ENCODE peak calls at places on chromosomes 16 and 17, in eight cellular contexts. Z is adrenal gland, R is neural progenitor cell, S is uterus, U is bronchial epithelial cell, K is adipocyte, I is fibroblast of lung, N is small intestine. E is an unnamed sample.
A peak's percentile ranks its signal among the peaks of the same experiment; 100 is the strongest.

GRCh38 chr17:38333635-38334295 is 10.0 kb downstream of the GPR179 start:
- DNase-seq in N (no peak), R (peak; percentile 83), I (no peak), U (no peak), K (peak; percentile 52), Z (no peak), S (no peak), E (no peak)

GRCh38 chr17:8892338-8892690 is 24.8 kb upstream of the PIK3R6 start:
- DNase-seq in R (no peak), N (no peak), I (no peak), K (no peak), U (no peak), S (no peak), Z (no peak), E (no peak)

GRCh38 chr17:50668025-50668837 is 33.5 kb downstream of the ABCC3 start:
- DNase-seq in Z (no peak), I (peak; percentile 36), N (peak; percentile 58), U (no peak), S (no peak), R (no peak), K (peak; percentile 41), E (no peak)

GRCh38 chr17:2710075-2710803 is 1.3 kb downstream of the CLUH start:
- DNase-seq in S (no peak), Z (peak; percentile 69), I (no peak), N (peak; percentile 39), U (no peak), R (no peak), K (no peak), E (no peak)

GRCh38 chr17:68697850-68698313 is 96.7 kb upstream of the FAM20A start:
- DNase-seq in K (peak; percentile 88), R (no peak), N (no peak), S (peak; percentile 57), Z (peak; percentile 17), I (peak; percentile 89), U (peak; percentile 93), E (peak; percentile 85)

GRCh38 chr16:2476345-2476720 is 1.4 kb downstream of the TBC1D24 start:
- DNase-seq in U (no peak), Z (no peak), S (no peak), N (no peak), I (no peak), R (no peak), K (no peak), E (no peak)

GRCh38 chr17:81578561-81579225 is 26.5 kb upstream of the FAAP100 start:
- DNase-seq in Z (no peak), N (no peak), S (no peak), I (no peak), U (peak; percentile 80), K (no peak), R (no peak), E (no peak)

GRCh38 chr16:81586421-81586820 is 141.8 kb downstream of the CMIP start:
- DNase-seq in I (no peak), Z (no peak), S (no peak), K (peak; percentile 74), U (no peak), N (no peak), R (no peak), E (no peak)

GRCh38 chr17:56441331-56441730 is 152.2 kb upstream of the NOG start:
- DNase-seq in R (no peak), N (no peak), Z (no peak), U (no peak), I (peak; percentile 17), K (peak; percentile 75), S (no peak), E (peak; percentile 71)

GRCh38 chr17:68627956-68628355 is 26.8 kb upstream of the FAM20A start:
- DNase-seq in U (peak; percentile 51), I (no peak), N (no peak), K (no peak), Z (no peak), R (no peak), S (peak; percentile 44), E (no peak)

GRCh38 chr17:29154516-29155234 is 25.5 kb downstream of the MYO18A start:
- DNase-seq in R (no peak), Z (peak; percentile 75), N (peak; percentile 43), K (peak; percentile 48), S (no peak), U (no peak), I (no peak), E (no peak)

GRCh38 chr16:24980077-24980793 is 34.9 kb downstream of the ARHGAP17 start:
- DNase-seq in Z (no peak), I (no peak), K (no peak), N (no peak), S (no peak), R (no peak), U (peak; percentile 48), E (no peak)

GRCh38 chr17:15290605-15291004 is 25.5 kb upstream of the PMP22 start:
- DNase-seq in Z (no peak), U (no peak), S (no peak), K (no peak), R (no peak), I (no peak), N (no peak), E (no peak)

GRCh38 chr16:50692999-50693781 is at the start of gene NOD2:
- DNase-seq in R (peak; percentile 63), I (no peak), U (no peak), K (no peak), N (no peak), S (peak; percentile 27), Z (no peak), E (no peak)

GRCh38 chr17:63998050-63998720 is at the start of gene PRR29:
- DNase-seq in Z (peak; percentile 75), N (peak; percentile 45), U (no peak), S (peak; percentile 48), K (peak; percentile 78), R (peak; percentile 96), I (peak; percentile 53), E (no peak)

GRCh38 chr16:80285089-80285488 is 255.7 kb upstream of the DYNLRB2 start:
- DNase-seq in Z (no peak), K (peak; percentile 57), I (peak; percentile 26), U (peak; percentile 95), S (no peak), N (no peak), R (no peak), E (no peak)

GRCh38 chr16:2692948-2693651 is 10.8 kb downstream of the KCTD5 start:
- DNase-seq in S (no peak), R (peak; percentile 77), I (peak; percentile 76), K (no peak), U (no peak), Z (no peak), N (no peak), E (peak; percentile 29)

GRCh38 chr16:10181196-10182162 is 749 bp downstream of the GRIN2A start:
- DNase-seq in S (peak; percentile 60), K (peak; percentile 75), R (peak; percentile 89), N (peak; percentile 56), U (peak; percentile 20), I (peak; percentile 18), Z (peak; percentile 57), E (no peak)
- H3K4me3 ChIP-seq in S (peak overlapping the region; percentile 5), K (peak overlapping the region; percentile 72), R (peak overlapping the region; percentile 58), N (no peak overlapping the region), U (no peak overlapping the region), I (no peak overlapping the region), Z (no peak overlapping the region), E (no peak overlapping the region)

DNA sequence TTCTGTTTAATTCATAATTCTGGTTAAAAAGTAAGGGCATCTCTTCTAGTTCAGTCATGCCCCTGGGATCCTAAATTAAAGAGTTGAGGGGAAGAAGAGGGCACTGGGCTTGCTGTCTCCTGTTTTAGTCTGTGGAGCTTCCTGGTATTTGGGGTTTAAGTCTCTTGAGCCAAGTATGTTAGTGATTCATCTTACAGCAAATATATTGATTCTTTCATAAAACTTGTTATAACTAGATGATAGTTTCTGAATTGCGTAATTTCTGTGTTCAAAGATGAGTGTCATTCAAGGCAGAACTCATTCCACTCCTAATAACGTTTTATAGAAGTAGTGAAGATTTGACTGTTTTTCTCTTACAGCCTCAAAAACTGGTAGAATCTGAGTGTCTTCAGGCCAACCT is 1.7 kb downstream of the TXNDC17 start:
- DNase-seq in S (no peak), U (peak; percentile 97), R (no peak), I (no peak), K (peak; percentile 11), Z (no peak), N (no peak), E (no peak)
- H3K4me3 ChIP-seq in S (no peak overlapping the region), U (peak overlapping the region; percentile 89), R (peak overlapping the region; percentile 75), I (peak overlapping the region; percentile 96), K (peak overlapping the region; percentile 86), Z (no peak overlapping the region), N (no peak overlapping the region), E (no peak overlapping the region)

GRCh38 chr17:47193931-47194481 is 4.9 kb upstream of the CDC27 start:
- DNase-seq in K (no peak), I (no peak), U (no peak), N (no peak), R (no peak), Z (no peak), S (no peak), E (no peak)
- H3K4me3 ChIP-seq in K (no peak overlapping the region), I (no peak overlapping the region), U (no peak overlapping the region), N (no peak overlapping the region), R (no peak overlapping the region), Z (no peak overlapping the region), S (no peak overlapping the region), E (no peak overlapping the region)

GRCh38 chr17:13599168-13599577 is 2.6 kb downstream of the HS3ST3A1 start:
- DNase-seq in U (no peak), I (peak; percentile 49), K (no peak), Z (no peak), R (no peak), S (no peak), N (no peak), E (no peak)

GRCh38 chr17:13599808-13600398 is 1.8 kb downstream of the HS3ST3A1 start:
- DNase-seq in K (peak; percentile 30), S (no peak), Z (no peak), U (no peak), R (no peak), N (no peak), I (peak; percentile 49), E (no peak)

GRCh38 chr17:13601317-13601775 is 383 bp downstream of the HS3ST3A1 start:
- DNase-seq in U (no peak), N (no peak), K (peak; percentile 54), S (peak; percentile 15), I (peak; percentile 12), R (peak; percentile 67), Z (no peak), E (no peak)

GRCh38 chr17:13601776-13602551 is at the start of gene HS3ST3A1:
- DNase-seq in I (peak; percentile 87), R (peak; percentile 92), N (no peak), Z (peak; percentile 34), U (peak; percentile 10), K (peak; percentile 86), S (peak; percentile 58), E (peak; percentile 68)

DNA sequence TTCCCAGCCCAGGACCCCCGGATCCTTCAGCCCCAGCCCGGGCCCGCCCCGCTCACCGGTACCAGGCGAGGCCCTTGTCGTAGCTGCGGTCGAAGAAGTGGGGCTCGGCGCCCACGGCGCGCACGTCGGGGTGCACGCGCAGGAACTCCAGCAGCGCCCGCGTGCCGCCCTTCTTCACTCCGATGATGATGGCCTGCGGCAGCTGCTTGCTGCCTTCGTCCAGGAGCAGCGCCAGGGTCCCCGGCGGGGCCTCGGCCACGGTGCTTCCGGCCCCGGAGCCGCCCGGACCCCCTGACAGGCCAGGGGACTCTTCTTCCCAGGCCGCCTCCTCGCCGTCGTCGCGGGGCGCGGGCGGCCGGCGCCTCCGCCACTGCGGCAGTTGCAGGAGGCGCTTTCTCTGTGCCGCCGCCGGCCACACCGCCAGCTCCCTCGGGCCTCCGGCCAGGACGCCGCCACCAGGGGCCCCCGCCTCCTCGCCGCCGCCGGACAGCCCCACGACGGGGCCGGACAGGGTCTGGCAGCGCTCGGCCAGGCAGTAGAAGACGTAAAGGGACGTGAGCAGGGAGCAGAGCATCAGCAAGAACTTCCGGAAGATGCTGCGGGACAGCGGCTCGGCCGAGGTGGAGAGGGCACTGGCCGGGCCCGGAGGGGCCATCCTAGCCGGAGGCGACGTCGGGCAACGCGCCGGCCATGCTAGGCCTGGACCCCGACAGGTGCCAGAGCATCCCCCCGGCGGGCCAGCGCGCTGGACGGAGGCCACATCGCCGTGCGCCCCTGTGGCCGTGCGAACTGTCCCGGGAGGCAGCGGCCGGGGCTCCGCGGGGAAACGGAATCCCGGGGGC is 1.0 kb downstream of the HS3ST3A1 start:
- DNase-seq in I (peak; percentile 38), K (peak; percentile 60), Z (no peak), R (peak; percentile 73), N (no peak), U (no peak), S (no peak), E (no peak)
- H3K4me3 ChIP-seq in I (peak overlapping the region; percentile 98), K (peak overlapping the region; percentile 85), Z (no peak overlapping the region), R (peak overlapping the region; percentile 58), N (no peak overlapping the region), U (no peak overlapping the region), S (peak overlapping the region; percentile 30), E (peak overlapping the region; percentile 86)